ENCODE peak calls at places on chromosome 15, in four cellular contexts. P is astrocyte, V is GM23338, H is MM.1S. C is an unnamed sample.

GRCh38 chr15:85379403-85380131 is 836 bp upstream of the AKAP13 start:
- DNase-seq in H (peak; percentile 36), V (peak; percentile 28), P (peak; percentile 14), C (peak; percentile 27)

GRCh38 chr15:47194718-47195117 is 522.6 kb upstream of the SEMA6D start:
- DNase-seq in P (peak; percentile 4), H (peak; percentile 55), V (peak; percentile 59), C (peak; percentile 44)

GRCh38 chr15:94370197-94370987 is 139.0 kb downstream of the MCTP2 start:
- DNase-seq in V (no peak), H (no peak), P (peak; percentile 0), C (peak; percentile 8)

GRCh38 chr15:58962662-58963565 is 24.5 kb upstream of the RNF111 start:
- DNase-seq in P (peak; percentile 20), H (no peak), V (no peak), C (peak; percentile 32)

GRCh38 chr15:24761704-24762302 is 86.2 kb downstream of the NPAP1 start:
- DNase-seq in H (peak; percentile 24), V (peak; percentile 39), P (peak; percentile 1), C (peak; percentile 10)

GRCh38 chr15:39403674-39404117 is 177.2 kb upstream of the THBS1 start:
- DNase-seq in V (no peak), P (peak; percentile 85), H (no peak), C (peak; percentile 70)

GRCh38 chr15:85785887-85786777 is 8.6 kb downstream of the KLHL25 start:
- DNase-seq in H (no peak), V (no peak), P (peak; percentile 58), C (peak; percentile 78)

GRCh38 chr15:51132384-51133139 is 37.9 kb upstream of the TNFAIP8L3 start:
- DNase-seq in V (peak; percentile 59), H (no peak), P (peak; percentile 96), C (peak; percentile 29)

GRCh38 chr15:58568157-58568571 is 136.4 kb downstream of the LIPC start:
- DNase-seq in P (no peak), V (no peak), H (peak; percentile 22), C (peak; percentile 47)

GRCh38 chr15:86362556-86362955 is 282.9 kb downstream of the AGBL1 start:
- DNase-seq in P (peak; percentile 70), V (no peak), H (no peak), C (peak; percentile 99)

GRCh38 chr15:88315221-88315878 is 58.8 kb upstream of the NTRK3 start:
- DNase-seq in V (no peak), P (no peak), H (no peak), C (no peak)

GRCh38 chr15:76336254-76337046 is at the start of gene ISL2:
- DNase-seq in H (peak; percentile 79), V (peak; percentile 97), P (no peak), C (peak; percentile 44)

GRCh38 chr15:63254991-63255390 is 22.4 kb upstream of the APH1B start:
- DNase-seq in V (no peak), P (no peak), H (no peak), C (no peak)

GRCh38 chr15:60901647-60902046 is 327.5 kb downstream of the RORA start:
- DNase-seq in H (peak; percentile 48), P (no peak), V (no peak), C (no peak)

GRCh38 chr15:85759391-85759790 is 35.3 kb downstream of the KLHL25 start:
- DNase-seq in H (no peak), P (no peak), V (no peak), C (no peak)

GRCh38 chr15:65405793-65406192 is 17.0 kb downstream of the IGDCC4 start:
- DNase-seq in H (no peak), P (no peak), V (no peak), C (no peak)

GRCh38 chr15:80750591-80750990 is 28.6 kb upstream of the CEMIP start:
- DNase-seq in P (peak; percentile 59), H (no peak), V (no peak), C (no peak)

GRCh38 chr15:45522931-45523331 is 376 bp upstream of the SLC30A4 start:
- DNase-seq in V (peak; percentile 65), H (peak; percentile 9), P (peak; percentile 45), C (peak; percentile 29)

GRCh38 chr15:72676838-72677237 is 9.1 kb downstream of the HIGD2B start:
- DNase-seq in H (no peak), P (no peak), V (no peak), C (no peak)
- H3K27me3 ChIP-seq in H (peaks cover 7% of the 10 kb centered on the region), P (peaks cover 28% of the 10 kb centered on the region), V (no peaks in the 10 kb centered on the region), C (peaks cover 2% of the 10 kb centered on the region)

GRCh38 chr15:32733276-32733675 is 15.5 kb downstream of the GREM1 start:
- DNase-seq in V (no peak), H (no peak), P (peak; percentile 70), C (no peak)
- H3K27me3 ChIP-seq in V (no peaks in the 10 kb centered on the region), H (no peaks in the 10 kb centered on the region), P (no peaks in the 10 kb centered on the region), C (peaks cover 8% of the 10 kb centered on the region)

GRCh38 chr15:69085325-69086081 is 71.0 kb downstream of the NOX5 start:
- DNase-seq in V (no peak), H (no peak), P (no peak), C (no peak)
- H3K27me3 ChIP-seq in V (peaks cover 10% of the 10 kb centered on the region), H (no peaks in the 10 kb centered on the region), P (peaks cover 32% of the 10 kb centered on the region), C (peaks cover 4% of the 10 kb centered on the region)

GRCh38 chr15:79195802-79196201 is 86.7 kb upstream of the ANKRD34C start:
- DNase-seq in P (no peak), H (no peak), V (peak; percentile 66), C (no peak)
- H3K27me3 ChIP-seq in P (peaks cover 11% of the 10 kb centered on the region), H (no peaks in the 10 kb centered on the region), V (no peaks in the 10 kb centered on the region), C (peaks cover 4% of the 10 kb centered on the region)

GRCh38 chr15:72404356-72404755 is 6.3 kb downstream of the TMEM202 start:
- DNase-seq in H (no peak), V (no peak), P (no peak), C (no peak)
- H3K27me3 ChIP-seq in H (no peaks in the 10 kb centered on the region), V (peaks cover 15% of the 10 kb centered on the region), P (peaks cover 43% of the 10 kb centered on the region), C (peaks cover 4% of the 10 kb centered on the region)

C was measured in bronchial epithelial cell.